ENCODE peak calls at places on chromosomes 1 and 21, in four cellular contexts. X is SK-N-SH, L is GM12878, E is HepG2. V is an unnamed sample.

GRCh38 chr21:39051561-39051949 is 131.7 kb downstream of the PSMG1 start:
- DNase-seq in L (no peak), X (no peak), E (no peak), V (no peak)

GRCh38 chr1:38006008-38006828 is 904 bp upstream of the FHL3 start:
- DNase-seq in E (no peak), X (no peak), L (no peak), V (no peak)

GRCh38 chr1:111769517-111770146 is 13.9 kb downstream of the DDX20 start:
- DNase-seq in E (peak), L (peak), X (peak), V (peak)

GRCh38 chr1:62013264-62013663 is 181.4 kb upstream of the L1TD1 start:
- DNase-seq in X (no peak), L (no peak), E (no peak), V (no peak)

GRCh38 chr1:111649648-111650047 is 30.1 kb downstream of the RAP1A start:
- DNase-seq in E (no peak), L (no peak), X (no peak), V (no peak)

GRCh38 chr1:195999022-195999421 is 609.2 kb downstream of the KCNT2 start:
- DNase-seq in E (no peak), L (no peak), X (no peak), V (no peak)

GRCh38 chr1:162878000-162878596 is 17.1 kb upstream of the CCDC190 start:
- DNase-seq in X (peak), E (peak), L (no peak), V (no peak)

GRCh38 chr1:242004751-242005495 is 6.0 kb upstream of the MAP1LC3C start:
- DNase-seq in L (no peak), E (no peak), X (no peak), V (peak)

GRCh38 chr1:17194133-17194475 is 10.8 kb upstream of the PADI1 start:
- DNase-seq in L (no peak), X (no peak), E (no peak), V (no peak)

GRCh38 chr1:55670331-55671082 is 455.3 kb upstream of the USP24 start:
- DNase-seq in E (no peak), X (no peak), L (no peak), V (no peak)

GRCh38 chr1:150012611-150013010 is 2.1 kb upstream of the OTUD7B start:
- DNase-seq in L (no peak), X (no peak), E (no peak), V (no peak)

GRCh38 chr1:11784993-11785769 is 20.6 kb downstream of the MTHFR start:
- DNase-seq in E (peak), L (no peak), X (peak), V (peak)

GRCh38 chr1:198295186-198295585 is 138.4 kb downstream of the NEK7 start:
- DNase-seq in X (no peak), E (no peak), L (no peak), V (no peak)

GRCh38 chr1:48219803-48220202 is 2.7 kb upstream of the SLC5A9 start:
- DNase-seq in E (no peak), X (no peak), L (no peak), V (no peak)

GRCh38 chr1:198220428-198220827 is 63.6 kb downstream of the NEK7 start:
- DNase-seq in L (no peak), X (no peak), E (no peak), V (no peak)

GRCh38 chr1:58917436-58917835 is 133.6 kb upstream of the JUN start:
- DNase-seq in E (no peak), X (no peak), L (no peak), V (no peak)
- TF ChIP-seq PBX3 in E (no peak), X (no peak), L (no peak), V (no peak)

GRCh38 chr1:214491468-214492120 is 59.8 kb downstream of the PTPN14 start:
- DNase-seq in X (no peak), L (no peak), E (no peak), V (no peak)
- TF ChIP-seq USF2 in X (no peak), L (no peak), E (no peak), V (no peak)

DNA sequence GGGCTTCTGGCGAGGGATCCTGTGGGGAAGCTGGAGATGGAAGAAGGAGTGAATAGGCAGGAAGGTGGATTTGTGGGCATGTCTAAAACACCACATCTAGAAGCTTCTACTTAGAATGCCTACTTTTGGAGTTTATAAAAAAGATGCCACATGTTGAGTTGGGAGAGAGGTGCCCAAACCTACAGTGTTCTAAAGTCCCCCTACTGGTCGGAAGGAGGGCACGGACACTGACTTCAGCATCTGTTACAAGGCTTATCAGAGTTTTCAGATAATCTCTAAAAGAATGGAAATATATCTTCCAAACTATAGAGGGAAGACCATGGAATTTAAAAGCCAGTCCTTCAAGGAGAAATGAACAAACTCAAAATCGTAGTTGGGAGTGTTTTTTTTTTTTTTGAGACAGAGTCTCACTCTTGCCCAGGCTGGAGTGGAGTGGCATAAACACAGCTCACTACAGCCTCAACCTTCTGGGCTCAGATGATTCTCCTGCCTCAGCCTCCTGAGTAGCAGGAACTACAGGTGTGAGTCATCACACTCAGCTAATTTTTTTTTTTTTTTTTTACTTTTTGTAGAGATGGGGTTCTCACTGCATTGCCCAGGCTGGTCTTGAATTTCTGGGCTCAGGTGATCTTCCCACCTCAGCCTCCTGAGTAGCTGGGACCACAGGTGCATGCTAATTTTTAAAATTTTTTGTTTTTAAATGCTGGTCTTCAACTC is 14.8 kb downstream of the IBA57 start:
- DNase-seq in E (peak), X (no peak), L (no peak), V (peak)
- TF ChIP-seq PBX3 in E (no peak), X (no peak), L (no peak), V (no peak)

GRCh38 chr1:2416403-2416802 is 4.0 kb upstream of the PEX10 start:
- DNase-seq in X (no peak), E (no peak), L (no peak), V (no peak)

GRCh38 chr1:2417083-2417832 is 4.9 kb upstream of the PEX10 start:
- DNase-seq in E (no peak), L (no peak), X (no peak), V (no peak)

GRCh38 chr1:2414297-2414958 is 2.1 kb upstream of the PEX10 start:
- DNase-seq in L (peak), X (peak), E (peak), V (peak)

GRCh38 chr1:2415337-2415736 is 3.0 kb upstream of the PEX10 start:
- DNase-seq in X (no peak), L (no peak), E (no peak), V (no peak)

DNA sequence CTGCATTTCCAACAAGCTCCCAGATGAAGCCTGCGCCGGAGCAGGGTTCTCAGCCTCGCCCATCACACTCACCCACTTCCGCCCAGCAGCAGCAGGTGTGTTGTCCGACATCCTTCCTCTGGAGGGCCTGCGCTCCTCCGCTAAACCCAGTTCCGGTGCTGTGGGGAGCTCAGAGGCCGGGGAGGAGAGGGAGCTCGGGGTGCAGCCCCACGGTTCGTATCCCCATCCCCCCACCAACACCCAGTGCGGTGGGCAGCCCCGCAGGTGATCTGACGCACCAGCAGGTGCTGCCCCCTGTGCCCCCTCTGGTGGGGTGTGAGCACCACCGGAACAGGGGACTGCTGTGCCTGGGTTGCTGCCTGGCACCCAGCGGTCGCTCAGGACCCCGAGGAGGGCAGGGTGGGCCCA is 3.4 kb upstream of the PEX10 start:
- DNase-seq in L (no peak), X (no peak), E (no peak), V (no peak)
- TF ChIP-seq USF2 in L (no peak), X (no peak), E (no peak), V (no peak)

DNA sequence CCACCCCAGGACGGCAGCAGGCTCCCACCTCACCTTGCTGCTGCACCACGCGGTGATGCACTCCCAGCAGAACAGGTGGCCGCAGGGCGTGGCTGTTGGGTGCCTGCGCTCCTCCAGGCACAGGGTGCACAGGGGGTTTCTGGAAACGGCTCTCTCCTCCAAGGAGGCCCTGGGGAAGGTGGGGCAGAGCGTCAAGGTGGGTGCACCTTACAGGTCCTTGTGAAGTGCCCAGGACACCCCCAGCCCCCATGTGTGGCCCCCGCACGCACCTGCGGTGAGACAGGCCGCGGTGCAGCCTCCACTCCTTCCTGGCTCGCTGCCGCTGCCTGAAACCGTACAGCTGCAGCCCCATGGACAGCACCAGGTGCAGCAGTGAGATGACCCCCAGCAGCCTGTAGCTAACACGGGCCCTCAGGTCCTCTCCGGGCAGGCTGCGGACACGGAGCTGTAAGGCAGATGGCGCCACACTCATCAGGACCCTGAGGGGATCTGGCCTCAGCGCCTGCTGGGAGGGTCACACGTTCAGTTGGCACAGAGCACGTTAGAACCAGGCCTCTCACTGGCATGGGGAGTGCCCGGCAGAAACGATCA is 5.8 kb downstream of the PEX10 start:
- DNase-seq in E (no peak), X (no peak), L (no peak), V (no peak)
- TF ChIP-seq PBX3 in E (no peak), X (no peak), L (no peak), V (no peak)

GRCh38 chr1:232273071-232273470 is 356.9 kb downstream of the SIPA1L2 start:
- DNase-seq in E (no peak), L (no peak), X (no peak), V (no peak)
- TF ChIP-seq USF2 in E (no peak), L (no peak), X (no peak), V (no peak)

DNA sequence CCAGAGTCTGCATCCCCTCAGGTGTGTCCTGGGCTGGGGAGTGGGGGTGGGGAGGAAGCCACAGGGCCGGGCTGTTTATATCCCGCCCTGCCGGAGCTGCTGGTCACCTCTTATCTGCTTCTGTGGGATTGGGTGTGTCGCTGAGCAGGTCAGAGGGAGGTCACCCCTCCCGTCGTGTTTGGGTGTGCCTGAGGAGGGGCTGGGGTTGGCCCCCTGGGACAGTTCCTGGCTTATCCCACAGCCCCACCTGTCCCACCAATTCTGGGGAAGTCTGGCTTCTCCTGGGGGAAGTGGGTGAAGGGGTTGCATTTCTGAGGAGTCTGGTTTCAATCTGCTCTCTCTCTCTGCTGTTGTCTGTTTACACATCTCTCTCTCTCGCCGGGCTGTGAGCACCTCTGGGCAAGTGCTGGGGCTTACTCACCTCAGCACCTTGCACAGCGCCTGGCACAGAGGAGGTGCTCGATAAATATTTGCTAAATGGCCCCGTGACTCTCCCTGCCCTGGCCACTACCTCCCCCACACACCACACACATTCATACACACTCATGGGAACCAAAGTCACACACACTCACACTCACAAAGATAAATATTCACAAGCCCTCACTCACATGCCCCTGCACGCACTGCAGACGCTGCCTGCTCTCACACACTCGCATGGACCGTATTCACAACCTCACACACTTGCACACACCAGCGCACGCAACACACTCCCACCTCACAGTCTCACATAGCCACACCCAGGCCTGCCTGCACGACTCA is 8.3 kb downstream of the ELF3 start:
- DNase-seq in L (no peak), X (no peak), E (peak), V (peak)
- TF ChIP-seq PBX3 in L (no peak), X (no peak), E (no peak), V (peak)

GRCh38 chr1:192550922-192551534 is 24.5 kb upstream of the RGS1 start:
- DNase-seq in X (no peak), L (peak), E (no peak), V (peak)
- TF ChIP-seq USF2 in X (no peak), L (no peak), E (no peak), V (no peak)

GRCh38 chr21:26116456-26117011 is 54.0 kb downstream of the APP start:
- DNase-seq in E (peak), L (no peak), X (peak), V (no peak)
- TF ChIP-seq PBX3 in E (no peak), L (no peak), X (no peak), V (no peak)

V was measured in A549.